ENCODE peak calls at places on chromosomes 3 and 15, in six cellular contexts. One of them, this sample, is unnamed.
A peak's percentile ranks its signal among the peaks of the same experiment; 100 is the strongest.

GRCh38 chr15:76339302-76340197 is 3.0 kb downstream of the ISL2 start:
- DNase-seq in neural progenitor cell: peak; percentile 62
- DNase-seq in cardiac muscle cell: peak; percentile 48
- DNase-seq in GM23248: peak; percentile 57
- DNase-seq in endodermal cell: peak; percentile 74
- DNase-seq in uterus: no peak
- DNase-seq in this sample: peak; percentile 44

GRCh38 chr15:72070817-72071447 is 47.0 kb downstream of the MYO9A start:
- DNase-seq in neural progenitor cell: no peak
- DNase-seq in cardiac muscle cell: no peak
- DNase-seq in GM23248: no peak
- DNase-seq in endodermal cell: no peak
- DNase-seq in uterus: no peak
- DNase-seq in this sample: no peak

GRCh38 chr3:196284396-196284795 is 3.1 kb downstream of the PCYT1A start:
- DNase-seq in neural progenitor cell: no peak
- DNase-seq in cardiac muscle cell: peak; percentile 11
- DNase-seq in GM23248: peak; percentile 70
- DNase-seq in endodermal cell: no peak
- DNase-seq in uterus: no peak
- DNase-seq in this sample: peak; percentile 47

GRCh38 chr3:130354430-130354829 is 9.0 kb downstream of the COL6A5 start:
- DNase-seq in neural progenitor cell: no peak
- DNase-seq in cardiac muscle cell: peak; percentile 17
- DNase-seq in GM23248: peak; percentile 36
- DNase-seq in endodermal cell: no peak
- DNase-seq in uterus: no peak
- DNase-seq in this sample: no peak

GRCh38 chr15:25372298-25372697 is 66.5 kb downstream of the UBE3A start:
- DNase-seq in neural progenitor cell: no peak
- DNase-seq in cardiac muscle cell: peak; percentile 62
- DNase-seq in GM23248: peak; percentile 66
- DNase-seq in endodermal cell: no peak
- DNase-seq in uterus: no peak
- DNase-seq in this sample: no peak

GRCh38 chr15:20644026-20644425 is 102.4 kb upstream of the GOLGA6L6 start:
- DNase-seq in neural progenitor cell: no peak
- DNase-seq in cardiac muscle cell: no peak
- DNase-seq in GM23248: no peak
- DNase-seq in endodermal cell: peak; percentile 34
- DNase-seq in uterus: no peak
- DNase-seq in this sample: no peak

GRCh38 chr15:40767838-40768491 is 1.8 kb upstream of the C15orf62 start:
- DNase-seq in neural progenitor cell: no peak
- DNase-seq in cardiac muscle cell: no peak
- DNase-seq in GM23248: no peak
- DNase-seq in endodermal cell: no peak
- DNase-seq in uterus: no peak
- DNase-seq in this sample: no peak

GRCh38 chr3:106332884-106333283 is 464.1 kb upstream of the CBLB start:
- DNase-seq in neural progenitor cell: no peak
- DNase-seq in cardiac muscle cell: no peak
- DNase-seq in GM23248: no peak
- DNase-seq in endodermal cell: peak; percentile 56
- DNase-seq in uterus: no peak
- DNase-seq in this sample: no peak

GRCh38 chr3:136149569-136150136 is 46.5 kb downstream of the MSL2 start:
- DNase-seq in neural progenitor cell: no peak
- DNase-seq in cardiac muscle cell: no peak
- DNase-seq in GM23248: peak; percentile 54
- DNase-seq in endodermal cell: no peak
- DNase-seq in uterus: no peak
- DNase-seq in this sample: peak; percentile 43

GRCh38 chr3:100169186-100169585 is 54.9 kb upstream of the FILIP1L start:
- DNase-seq in neural progenitor cell: no peak
- DNase-seq in cardiac muscle cell: no peak
- DNase-seq in GM23248: no peak
- DNase-seq in endodermal cell: no peak
- DNase-seq in uterus: no peak
- DNase-seq in this sample: no peak

GRCh38 chr3:138348950-138349739 is 766 bp downstream of the MRAS start:
- DNase-seq in neural progenitor cell: peak; percentile 50
- DNase-seq in cardiac muscle cell: peak; percentile 38
- DNase-seq in GM23248: peak; percentile 72
- DNase-seq in endodermal cell: peak; percentile 75
- DNase-seq in uterus: peak; percentile 40
- DNase-seq in this sample: peak; percentile 52

GRCh38 chr3:117184574-117184973 is 475.0 kb downstream of the TUSC7 start:
- DNase-seq in neural progenitor cell: no peak
- DNase-seq in cardiac muscle cell: no peak
- DNase-seq in GM23248: peak; percentile 83
- DNase-seq in endodermal cell: no peak
- DNase-seq in uterus: no peak
- DNase-seq in this sample: no peak

GRCh38 chr3:22231061-22231460 is 480.1 kb upstream of the ZNF385D start:
- DNase-seq in neural progenitor cell: no peak
- DNase-seq in cardiac muscle cell: peak; percentile 52
- DNase-seq in GM23248: peak; percentile 7
- DNase-seq in endodermal cell: no peak
- DNase-seq in uterus: no peak
- DNase-seq in this sample: no peak
- H3K4me1 ChIP-seq in neural progenitor cell: no peaks in the 10 kb centered on the region
- H3K4me1 ChIP-seq in cardiac muscle cell: no peaks in the 10 kb centered on the region
- H3K4me1 ChIP-seq in GM23248: no peaks in the 10 kb centered on the region
- H3K4me1 ChIP-seq in endodermal cell: no peaks in the 10 kb centered on the region
- H3K4me1 ChIP-seq in uterus: no peaks in the 10 kb centered on the region
- H3K4me1 ChIP-seq in this sample: no peaks in the 10 kb centered on the region

DNA sequence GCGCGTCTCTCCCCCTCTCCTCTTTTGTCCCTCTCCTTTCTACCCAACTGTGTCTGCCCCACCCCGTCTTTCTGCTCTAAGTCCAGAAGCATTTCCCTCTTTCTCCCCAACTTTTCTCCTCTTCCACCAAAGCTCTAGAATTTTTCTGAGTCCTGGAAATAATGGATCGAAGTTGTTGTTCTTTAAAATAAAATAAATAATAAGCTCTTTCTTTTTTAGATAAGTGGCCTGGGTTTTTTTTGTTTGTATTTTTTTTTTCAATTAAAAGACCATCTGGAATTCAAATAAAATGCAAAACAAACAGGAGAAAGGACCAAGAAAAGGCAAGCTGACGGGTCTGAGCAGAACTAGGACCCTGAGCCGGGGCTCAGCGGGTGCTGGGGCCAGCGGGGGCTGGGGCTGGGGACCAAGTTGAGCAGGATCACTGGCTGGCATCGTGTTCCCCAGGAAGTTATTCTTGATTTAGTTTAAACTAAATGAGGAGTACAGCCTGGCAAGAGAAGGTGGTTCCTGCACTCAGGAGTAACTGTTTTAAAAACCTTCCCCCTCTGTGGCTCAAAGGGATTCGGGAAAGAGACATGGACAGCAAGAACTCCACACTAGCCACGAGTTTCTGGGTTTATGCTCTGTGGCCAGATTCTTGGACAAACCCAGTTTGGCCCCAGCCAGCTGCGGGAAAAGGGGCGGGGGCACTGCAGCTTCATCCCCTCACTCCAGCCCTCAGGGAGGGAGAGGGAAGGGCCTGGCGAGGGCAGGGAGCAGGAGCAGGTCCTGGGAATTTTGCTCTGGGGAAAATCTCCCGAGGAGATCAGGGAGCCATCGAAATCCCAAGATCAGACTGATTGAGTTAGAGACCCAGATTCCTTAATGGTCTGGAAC is 8.4 kb downstream of the GATA2 start:
- DNase-seq in neural progenitor cell: peak; percentile 66
- DNase-seq in cardiac muscle cell: no peak
- DNase-seq in GM23248: peak; percentile 46
- DNase-seq in endodermal cell: peak; percentile 68
- DNase-seq in uterus: peak; percentile 45
- DNase-seq in this sample: peak; percentile 54
- H3K4me3 ChIP-seq in neural progenitor cell: peak overlapping the region; percentile 11
- H3K4me3 ChIP-seq in cardiac muscle cell: no peak overlapping the region
- H3K4me3 ChIP-seq in GM23248: peak overlapping the region; percentile 90
- H3K4me3 ChIP-seq in endodermal cell: no peak overlapping the region
- H3K4me3 ChIP-seq in uterus: peak overlapping the region; percentile 56
- H3K4me3 ChIP-seq in this sample: peak overlapping the region; percentile 77

DNA sequence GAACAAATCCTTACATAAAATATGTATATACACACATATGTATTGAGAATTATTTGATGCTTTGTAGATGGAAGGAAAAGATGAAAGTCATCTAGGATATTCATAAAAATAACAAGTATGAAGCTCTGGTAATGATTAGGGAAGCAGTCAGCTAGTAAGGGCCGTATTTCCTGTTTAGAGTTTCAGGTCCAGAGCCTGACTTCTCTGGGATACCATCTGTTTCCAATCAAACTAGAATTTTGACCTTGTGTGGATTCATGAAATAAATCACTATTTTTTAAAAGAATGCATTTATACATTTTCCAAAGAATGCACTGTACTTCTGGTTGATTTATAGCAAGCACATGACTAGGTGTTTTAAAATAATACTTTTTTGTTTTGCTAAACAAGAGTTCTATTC is 156.1 kb upstream of the CGNL1 start:
- DNase-seq in neural progenitor cell: no peak
- DNase-seq in cardiac muscle cell: peak; percentile 68
- DNase-seq in GM23248: peak; percentile 86
- DNase-seq in endodermal cell: no peak
- DNase-seq in uterus: no peak
- DNase-seq in this sample: no peak
- H3K4me1 ChIP-seq in neural progenitor cell: peaks cover 49% of the 10 kb centered on the region
- H3K4me1 ChIP-seq in cardiac muscle cell: peaks cover 56% of the 10 kb centered on the region
- H3K4me1 ChIP-seq in GM23248: peaks cover 95% of the 10 kb centered on the region
- H3K4me1 ChIP-seq in endodermal cell: peaks cover 6% of the 10 kb centered on the region
- H3K4me1 ChIP-seq in uterus: peaks cover 22% of the 10 kb centered on the region
- H3K4me1 ChIP-seq in this sample: peaks cover 62% of the 10 kb centered on the region

GRCh38 chr3:72332036-72332435 is 516.2 kb downstream of the SHQ1 start:
- DNase-seq in neural progenitor cell: no peak
- DNase-seq in cardiac muscle cell: no peak
- DNase-seq in GM23248: no peak
- DNase-seq in endodermal cell: no peak
- DNase-seq in uterus: no peak
- DNase-seq in this sample: no peak
- H3K4me3 ChIP-seq in neural progenitor cell: no peak overlapping the region
- H3K4me3 ChIP-seq in cardiac muscle cell: no peak overlapping the region
- H3K4me3 ChIP-seq in GM23248: no peak overlapping the region
- H3K4me3 ChIP-seq in endodermal cell: no peak overlapping the region
- H3K4me3 ChIP-seq in uterus: no peak overlapping the region
- H3K4me3 ChIP-seq in this sample: no peak overlapping the region

DNA sequence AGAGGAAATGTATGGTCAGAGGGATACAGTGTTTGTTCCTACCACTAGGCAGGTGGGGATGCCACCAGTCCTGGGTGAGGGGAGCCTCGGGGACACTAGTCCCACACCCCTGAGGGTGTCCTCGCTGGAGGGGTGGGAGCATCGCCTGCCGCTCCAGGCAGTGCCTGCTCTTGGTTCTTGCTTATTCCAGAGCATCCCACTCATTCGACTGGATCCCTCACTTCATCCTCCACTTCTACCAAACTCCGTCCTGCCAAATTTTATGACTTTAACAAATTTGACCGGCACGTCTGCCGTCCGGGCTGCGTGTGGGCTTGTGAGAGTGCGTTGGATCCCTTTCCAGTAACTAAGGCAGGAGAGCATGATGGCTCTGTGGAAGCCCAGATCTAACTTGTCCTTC is 34.8 kb downstream of the MGLL start:
- DNase-seq in neural progenitor cell: no peak
- DNase-seq in cardiac muscle cell: no peak
- DNase-seq in GM23248: no peak
- DNase-seq in endodermal cell: no peak
- DNase-seq in uterus: no peak
- DNase-seq in this sample: no peak
- H3K4me1 ChIP-seq in neural progenitor cell: peaks cover 10% of the 10 kb centered on the region
- H3K4me1 ChIP-seq in cardiac muscle cell: peaks cover 21% of the 10 kb centered on the region
- H3K4me1 ChIP-seq in GM23248: peaks cover 39% of the 10 kb centered on the region
- H3K4me1 ChIP-seq in endodermal cell: no peaks in the 10 kb centered on the region
- H3K4me1 ChIP-seq in uterus: no peaks in the 10 kb centered on the region
- H3K4me1 ChIP-seq in this sample: no peaks in the 10 kb centered on the region

GRCh38 chr15:90531147-90531546 is 1.4 kb downstream of the CRTC3 start:
- DNase-seq in neural progenitor cell: peak; percentile 21
- DNase-seq in cardiac muscle cell: no peak
- DNase-seq in GM23248: peak; percentile 36
- DNase-seq in endodermal cell: peak; percentile 19
- DNase-seq in uterus: no peak
- DNase-seq in this sample: peak; percentile 28
- H3K4me3 ChIP-seq in neural progenitor cell: peak overlapping the region; percentile 66
- H3K4me3 ChIP-seq in cardiac muscle cell: peak overlapping the region; percentile 73
- H3K4me3 ChIP-seq in GM23248: peak overlapping the region; percentile 99
- H3K4me3 ChIP-seq in endodermal cell: peak overlapping the region; percentile 90
- H3K4me3 ChIP-seq in uterus: peak overlapping the region; percentile 92
- H3K4me3 ChIP-seq in this sample: peak overlapping the region; percentile 67

DNA sequence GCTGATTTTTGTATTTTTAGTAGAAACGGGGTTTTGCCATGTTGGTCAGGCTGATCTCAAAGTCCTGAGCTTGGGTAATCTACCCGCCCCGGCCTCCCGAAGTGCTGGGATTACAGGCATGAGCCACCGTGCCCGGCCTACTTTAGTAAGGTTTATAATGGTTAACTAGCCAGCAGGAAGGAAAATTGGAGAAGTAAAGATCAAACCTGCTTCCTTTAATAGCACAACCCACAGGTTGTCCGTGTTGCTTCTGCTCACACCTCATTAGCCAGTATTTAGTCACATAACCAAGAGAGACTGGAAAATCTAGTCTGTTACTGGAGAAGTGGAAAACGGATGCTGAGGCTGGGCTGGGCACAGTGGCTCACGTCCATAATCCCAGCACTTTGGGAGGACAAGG is 51.9 kb upstream of the TBL1XR1 start:
- DNase-seq in neural progenitor cell: no peak
- DNase-seq in cardiac muscle cell: no peak
- DNase-seq in GM23248: no peak
- DNase-seq in endodermal cell: no peak
- DNase-seq in uterus: no peak
- DNase-seq in this sample: no peak
- H3K4me1 ChIP-seq in neural progenitor cell: no peaks in the 10 kb centered on the region
- H3K4me1 ChIP-seq in cardiac muscle cell: no peaks in the 10 kb centered on the region
- H3K4me1 ChIP-seq in GM23248: no peaks in the 10 kb centered on the region
- H3K4me1 ChIP-seq in endodermal cell: no peaks in the 10 kb centered on the region
- H3K4me1 ChIP-seq in uterus: no peaks in the 10 kb centered on the region
- H3K4me1 ChIP-seq in this sample: no peaks in the 10 kb centered on the region